ENCODE peak calls at places on chromosomes 12 and 14, in four cellular contexts. L is cardiac fibroblast, N is GM12878, X is GM20000. D is an unnamed sample.

GRCh38 chr14:75041613-75042012 is 9.7 kb downstream of the MLH3 start:
- DNase-seq in L (no peak), N (no peak), X (no peak), D (no peak)

GRCh38 chr14:71220462-71220861 is 313.2 kb downstream of the PCNX1 start:
- DNase-seq in L (no peak), N (no peak), X (no peak), D (no peak)

GRCh38 chr12:66688836-66689439 is 10.1 kb upstream of the GRIP1 start:
- DNase-seq in L (peak), N (no peak), X (peak), D (peak)

GRCh38 chr12:128856035-128856790 is 2.9 kb downstream of the GLT1D1 start:
- DNase-seq in L (no peak), N (peak), X (peak), D (peak)

GRCh38 chr12:47730341-47730744 is 5.1 kb upstream of the ENDOU start:
- DNase-seq in L (no peak), N (no peak), X (no peak), D (no peak)

GRCh38 chr14:29222671-29223268 is 456.2 kb downstream of the FOXG1 start:
- DNase-seq in L (peak), N (no peak), X (no peak), D (no peak)

GRCh38 chr14:71739273-71739990 is 192.8 kb upstream of the RGS6 start:
- DNase-seq in L (peak), N (no peak), X (no peak), D (no peak)

GRCh38 chr12:10618338-10618987 is 5.1 kb upstream of the MAGOHB start:
- DNase-seq in L (peak), N (no peak), X (no peak), D (no peak)

GRCh38 chr12:117850048-117850447 is 118.7 kb downstream of the KSR2 start:
- DNase-seq in L (peak), N (no peak), X (peak), D (peak)

GRCh38 chr14:91454155-91454554 is 36.5 kb upstream of the CCDC88C start:
- DNase-seq in L (no peak), N (no peak), X (no peak), D (no peak)

GRCh38 chr14:20610002-20610765 is 19.0 kb upstream of the RNASE12 start:
- DNase-seq in L (peak), N (no peak), X (peak), D (peak)

GRCh38 chr12:48160807-48161206 is 3.5 kb upstream of the ASB8 start:
- DNase-seq in L (peak), N (no peak), X (no peak), D (no peak)

GRCh38 chr12:76627346-76628135 is 68.0 kb upstream of the OSBPL8 start:
- DNase-seq in L (peak), N (no peak), X (no peak), D (no peak)

DNA sequence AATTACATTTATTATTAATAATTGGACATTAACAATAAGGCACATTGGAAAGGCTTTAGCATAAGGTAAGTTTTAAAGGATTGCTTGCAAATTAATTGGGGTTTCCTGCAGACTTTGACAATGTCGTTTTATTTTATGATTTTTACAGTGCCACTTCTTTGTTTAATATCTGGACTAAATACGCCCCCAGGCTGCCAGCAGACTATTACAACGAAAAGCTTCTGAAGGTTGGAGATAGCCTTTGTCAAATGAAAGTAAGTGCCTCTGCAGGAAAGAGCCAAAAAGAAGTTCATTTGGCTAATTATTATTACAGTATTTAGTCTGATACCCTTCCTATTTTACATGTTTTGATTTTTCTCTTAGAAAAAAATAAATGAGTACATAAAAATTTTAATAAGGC is 11.3 kb downstream of the CFAP54 start:
- DNase-seq in L (peak), N (no peak), X (no peak), D (no peak)
- TF ChIP-seq CTCF in L (peak), N (peak), X (no peak), D (peak)

GRCh38 chr12:123741937-123742572 is 20.0 kb upstream of the DNAH10 start:
- DNase-seq in L (no peak), N (no peak), X (peak), D (no peak)

GRCh38 chr12:123747309-123747708 is 14.8 kb upstream of the DNAH10 start:
- DNase-seq in L (no peak), N (no peak), X (no peak), D (no peak)

GRCh38 chr12:123748171-123748570 is 13.9 kb upstream of the DNAH10 start:
- DNase-seq in L (no peak), N (no peak), X (no peak), D (no peak)

GRCh38 chr12:123743002-123743401 is 19.1 kb upstream of the DNAH10 start:
- DNase-seq in L (no peak), N (no peak), X (no peak), D (no peak)

DNA sequence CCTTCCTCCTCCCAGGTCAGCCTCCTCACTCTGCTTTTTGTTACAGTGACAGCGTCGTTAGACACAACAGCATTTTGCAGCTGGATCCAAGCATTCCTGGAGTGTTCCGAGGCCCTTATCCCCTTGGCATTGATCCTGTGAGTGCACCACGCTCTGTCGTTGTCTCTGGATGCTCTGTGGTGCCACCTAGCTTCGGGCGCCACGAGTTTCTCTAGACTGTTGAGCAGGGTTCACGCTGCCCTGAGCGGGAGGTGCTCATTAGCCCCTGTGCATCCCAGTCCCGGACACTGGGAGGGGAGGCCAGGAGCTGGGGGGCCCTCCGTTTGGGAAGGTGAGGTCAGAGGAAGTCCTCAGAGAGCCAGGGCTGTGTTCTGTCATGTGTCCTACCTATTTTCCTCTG is 17.3 kb upstream of the DNAH10 start:
- DNase-seq in L (peak), N (no peak), X (no peak), D (no peak)
- TF ChIP-seq CTCF in L (peak), N (no peak), X (no peak), D (peak)

DNA sequence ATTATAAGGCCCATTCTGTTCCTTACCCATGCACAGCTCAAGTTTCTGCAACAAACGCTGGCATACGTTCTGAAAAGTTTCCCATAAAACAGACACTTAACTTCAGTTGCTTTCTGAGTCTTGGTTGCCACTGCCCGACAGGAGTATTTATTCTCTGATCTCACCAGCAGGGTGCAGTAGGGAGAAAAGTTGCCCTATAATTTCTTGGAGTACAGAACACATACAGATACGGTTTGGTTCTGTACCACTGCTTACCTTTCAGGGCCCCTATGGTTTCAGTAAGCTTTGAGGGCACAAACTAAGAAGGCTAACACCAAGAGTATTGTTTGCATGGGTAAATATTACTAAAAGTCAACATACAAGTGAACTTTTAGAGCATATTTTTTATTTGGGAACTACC is 77.9 kb downstream of the SPATA7 start:
- DNase-seq in L (no peak), N (no peak), X (no peak), D (peak)
- TF ChIP-seq CTCF in L (peak), N (peak), X (peak), D (peak)

GRCh38 chr12:41680155-41680554 is 464.5 kb downstream of the GXYLT1 start:
- DNase-seq in L (no peak), N (no peak), X (no peak), D (no peak)

GRCh38 chr12:41683023-41683422 is 461.7 kb downstream of the GXYLT1 start:
- DNase-seq in L (no peak), N (no peak), X (no peak), D (no peak)

GRCh38 chr12:41683513-41683912 is 461.2 kb downstream of the GXYLT1 start:
- DNase-seq in L (no peak), N (no peak), X (no peak), D (no peak)

GRCh38 chr12:41681898-41682297 is 462.8 kb downstream of the GXYLT1 start:
- DNase-seq in L (no peak), N (no peak), X (no peak), D (no peak)

DNA sequence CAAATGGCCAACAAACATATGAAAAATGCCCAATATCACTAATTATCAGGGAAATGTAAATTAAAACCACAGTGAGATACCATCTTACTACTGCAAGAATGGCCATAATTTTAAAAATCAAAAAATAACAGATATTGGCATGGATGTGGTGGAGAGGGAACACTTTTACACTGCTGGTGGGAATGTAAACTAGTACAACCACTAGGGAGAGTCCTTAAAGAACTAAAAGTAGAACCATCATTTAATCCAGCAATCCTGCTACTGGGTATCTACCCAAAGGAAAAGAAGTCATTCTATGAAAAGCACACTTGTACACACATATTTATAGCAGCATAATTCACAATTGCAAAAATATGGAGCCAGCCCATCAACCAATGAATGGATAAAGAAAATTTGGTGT is 459.7 kb downstream of the GXYLT1 start:
- DNase-seq in L (no peak), N (no peak), X (no peak), D (no peak)
- TF ChIP-seq CTCF in L (no peak), N (no peak), X (no peak), D (no peak)

DNA sequence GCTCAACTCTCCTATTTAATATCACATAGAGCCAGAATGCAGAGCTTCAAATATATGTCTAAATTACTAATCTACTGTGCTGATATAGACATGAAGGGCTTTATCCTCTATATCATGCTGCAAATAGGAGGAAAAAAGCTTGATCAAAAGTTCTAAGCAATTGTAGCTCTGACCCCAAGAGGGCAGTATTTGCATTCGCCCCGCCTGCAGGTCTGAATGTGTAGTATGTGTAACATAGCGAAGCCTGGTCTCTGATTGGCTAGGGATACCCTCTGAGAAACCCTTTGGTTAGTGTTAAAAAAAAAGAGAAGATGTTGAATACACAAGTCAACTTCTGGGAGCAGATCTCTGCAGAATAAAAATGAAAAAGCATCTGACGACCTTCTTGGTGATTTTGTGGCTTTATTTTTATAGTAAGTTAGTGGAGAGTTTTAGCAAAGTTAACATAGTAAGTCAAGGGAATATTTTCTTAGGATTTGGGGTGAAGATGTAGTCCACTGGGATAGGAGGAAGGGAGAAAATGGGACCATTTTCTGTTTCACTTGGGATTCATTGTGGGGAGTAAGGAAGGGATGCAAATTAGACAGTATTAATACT is 151.6 kb upstream of the OR4E1 start:
- DNase-seq in L (peak), N (no peak), X (peak), D (peak)
- TF ChIP-seq CTCF in L (peak), N (peak), X (peak), D (peak)

GRCh38 chr12:126349383-126349782 is 1284.1 kb downstream of the AACS start:
- DNase-seq in L (no peak), N (no peak), X (no peak), D (no peak)

GRCh38 chr12:126347421-126347820 is 1282.2 kb downstream of the AACS start:
- DNase-seq in L (no peak), N (no peak), X (no peak), D (no peak)

GRCh38 chr12:126343352-126343751 is 1278.1 kb downstream of the AACS start:
- DNase-seq in L (no peak), N (no peak), X (no peak), D (no peak)

GRCh38 chr12:126342866-126343265 is 1277.6 kb downstream of the AACS start:
- DNase-seq in L (no peak), N (no peak), X (no peak), D (no peak)

GRCh38 chr12:126346087-126346486 is 1280.9 kb downstream of the AACS start:
- DNase-seq in L (no peak), N (no peak), X (no peak), D (no peak)
- TF ChIP-seq CTCF in L (no peak), N (no peak), X (no peak), D (no peak)

D was measured in GM13977.